ENCODE peak calls at places on chromosomes 3 and 15, in four cellular contexts. D is SW480, X is WTC11, U is ELR. T is an unnamed sample.

GRCh38 chr3:43770426-43771103 is 79.8 kb downstream of the ABHD5 start:
- DNase-seq in D (peak; percentile 93), X (no peak), U (peak; percentile 41), T (peak; percentile 44)

GRCh38 chr3:54447427-54447826 is 325.1 kb downstream of the CACNA2D3 start:
- DNase-seq in D (no peak), X (no peak), U (no peak), T (no peak)

GRCh38 chr15:61946778-61947177 is 113.5 kb downstream of the VPS13C start:
- DNase-seq in D (no peak), X (no peak), U (peak; percentile 60), T (no peak)

GRCh38 chr15:71413419-71413818 is 298.1 kb downstream of the THSD4 start:
- DNase-seq in D (no peak), X (no peak), U (no peak), T (no peak)

GRCh38 chr3:46098319-46098761 is 71.1 kb upstream of the XCR1 start:
- DNase-seq in D (peak; percentile 48), X (no peak), U (peak; percentile 72), T (peak; percentile 51)

GRCh38 chr3:45413172-45413765 is 24.9 kb downstream of the LARS2 start:
- DNase-seq in D (no peak), X (no peak), U (no peak), T (no peak)

GRCh38 chr15:92164327-92165000 is 229.2 kb upstream of the ST8SIA2 start:
- DNase-seq in D (peak; percentile 97), X (no peak), U (no peak), T (peak; percentile 76)

GRCh38 chr15:75454471-75455418 is 3.3 kb upstream of the SIN3A start:
- DNase-seq in D (peak; percentile 75), X (peak; percentile 68), U (peak; percentile 47), T (no peak)

GRCh38 chr15:64861331-64861730 is 19.6 kb downstream of the PLEKHO2 start:
- DNase-seq in D (no peak), X (no peak), U (no peak), T (no peak)

GRCh38 chr3:43178891-43179366 is 73.0 kb upstream of the POMGNT2 start:
- DNase-seq in D (peak; percentile 95), X (no peak), U (peak; percentile 96), T (peak; percentile 96)

GRCh38 chr3:139572847-139573672 is 33.5 kb upstream of the RBP1 start:
- DNase-seq in D (no peak), X (no peak), U (no peak), T (no peak)

GRCh38 chr3:65093641-65094040 is 405.8 kb upstream of the ADAMTS9 start:
- DNase-seq in D (no peak), X (no peak), U (no peak), T (no peak)

T was measured in kidney tubule cell.